ENCODE peak calls at places on chromosomes 11 and 22, in ten cellular contexts. One of them, this sample, is unnamed.
A peak's percentile ranks its signal among the peaks of the same experiment; 100 is the strongest.

GRCh38 chr11:73939096-73939495 is 11.7 kb upstream of the DNAJB13 start:
- DNase-seq in prostate gland: no peak
- DNase-seq in HCT116: no peak
- DNase-seq in sigmoid colon: no peak
- DNase-seq in K562: no peak
- DNase-seq in breast epithelium: no peak
- DNase-seq in SK-N-SH: no peak
- DNase-seq in GM23338: no peak
- DNase-seq in Panc1: no peak
- DNase-seq in transverse colon: no peak
- DNase-seq in this sample: no peak

GRCh38 chr11:12289667-12290476 is 87.5 kb upstream of the PARVA start:
- DNase-seq in transverse colon: no peak
- DNase-seq in prostate gland: peak; percentile 3
- DNase-seq in Panc1: no peak
- DNase-seq in sigmoid colon: no peak
- DNase-seq in GM23338: no peak
- DNase-seq in breast epithelium: no peak
- DNase-seq in K562: peak; percentile 17
- DNase-seq in SK-N-SH: peak; percentile 5
- DNase-seq in HCT116: no peak
- DNase-seq in this sample: peak; percentile 14

GRCh38 chr11:19079643-19080440 is 19.3 kb upstream of the MRGPRX2 start:
- DNase-seq in HCT116: peak; percentile 47
- DNase-seq in SK-N-SH: no peak
- DNase-seq in sigmoid colon: no peak
- DNase-seq in prostate gland: peak; percentile 77
- DNase-seq in GM23338: no peak
- DNase-seq in K562: no peak
- DNase-seq in transverse colon: no peak
- DNase-seq in Panc1: no peak
- DNase-seq in breast epithelium: no peak
- DNase-seq in this sample: no peak

GRCh38 chr22:17788528-17789378 is 14.5 kb upstream of the BID start:
- DNase-seq in K562: peak; percentile 65
- DNase-seq in Panc1: no peak
- DNase-seq in breast epithelium: no peak
- DNase-seq in HCT116: no peak
- DNase-seq in prostate gland: no peak
- DNase-seq in SK-N-SH: no peak
- DNase-seq in GM23338: peak; percentile 44
- DNase-seq in sigmoid colon: no peak
- DNase-seq in transverse colon: no peak
- DNase-seq in this sample: no peak

GRCh38 chr11:35267504-35267903 is 128.5 kb downstream of the CD44 start:
- DNase-seq in transverse colon: no peak
- DNase-seq in SK-N-SH: no peak
- DNase-seq in breast epithelium: no peak
- DNase-seq in sigmoid colon: no peak
- DNase-seq in GM23338: no peak
- DNase-seq in prostate gland: no peak
- DNase-seq in HCT116: no peak
- DNase-seq in K562: no peak
- DNase-seq in Panc1: no peak
- DNase-seq in this sample: no peak

GRCh38 chr11:19352072-19352735 is 111.5 kb upstream of the E2F8 start:
- DNase-seq in HCT116: no peak
- DNase-seq in SK-N-SH: no peak
- DNase-seq in sigmoid colon: no peak
- DNase-seq in breast epithelium: no peak
- DNase-seq in K562: no peak
- DNase-seq in Panc1: no peak
- DNase-seq in GM23338: no peak
- DNase-seq in transverse colon: no peak
- DNase-seq in prostate gland: no peak
- DNase-seq in this sample: no peak

GRCh38 chr11:34158661-34159060 is 53.2 kb downstream of the NAT10 start:
- DNase-seq in sigmoid colon: no peak
- DNase-seq in transverse colon: no peak
- DNase-seq in breast epithelium: no peak
- DNase-seq in K562: no peak
- DNase-seq in GM23338: no peak
- DNase-seq in prostate gland: no peak
- DNase-seq in Panc1: no peak
- DNase-seq in SK-N-SH: no peak
- DNase-seq in HCT116: no peak
- DNase-seq in this sample: no peak

GRCh38 chr11:63939351-63939920 is 634 bp downstream of the NAA40 start:
- DNase-seq in prostate gland: no peak
- DNase-seq in HCT116: no peak
- DNase-seq in sigmoid colon: no peak
- DNase-seq in GM23338: peak; percentile 62
- DNase-seq in K562: no peak
- DNase-seq in transverse colon: peak; percentile 26
- DNase-seq in SK-N-SH: no peak
- DNase-seq in breast epithelium: no peak
- DNase-seq in Panc1: no peak
- DNase-seq in this sample: no peak

GRCh38 chr11:27471588-27472397 is 797 bp downstream of the LGR4 start:
- DNase-seq in transverse colon: peak; percentile 54
- DNase-seq in SK-N-SH: peak; percentile 81
- DNase-seq in K562: peak; percentile 44
- DNase-seq in sigmoid colon: peak; percentile 71
- DNase-seq in prostate gland: peak; percentile 35
- DNase-seq in Panc1: no peak
- DNase-seq in HCT116: no peak
- DNase-seq in breast epithelium: peak; percentile 52
- DNase-seq in GM23338: peak; percentile 58
- DNase-seq in this sample: no peak

GRCh38 chr22:22214819-22215329 is 29.7 kb upstream of the VPREB1 start:
- DNase-seq in GM23338: no peak
- DNase-seq in transverse colon: no peak
- DNase-seq in SK-N-SH: no peak
- DNase-seq in prostate gland: no peak
- DNase-seq in K562: no peak
- DNase-seq in Panc1: no peak
- DNase-seq in breast epithelium: no peak
- DNase-seq in sigmoid colon: no peak
- DNase-seq in HCT116: no peak
- DNase-seq in this sample: no peak

GRCh38 chr22:17590586-17590985 is 27.3 kb downstream of the SLC25A18 start:
- DNase-seq in prostate gland: no peak
- DNase-seq in K562: no peak
- DNase-seq in SK-N-SH: no peak
- DNase-seq in transverse colon: no peak
- DNase-seq in sigmoid colon: no peak
- DNase-seq in GM23338: no peak
- DNase-seq in Panc1: no peak
- DNase-seq in breast epithelium: peak; percentile 14
- DNase-seq in HCT116: no peak
- DNase-seq in this sample: no peak

GRCh38 chr22:37739000-37739399 is 42.2 kb downstream of the TRIOBP start:
- DNase-seq in prostate gland: no peak
- DNase-seq in breast epithelium: no peak
- DNase-seq in HCT116: no peak
- DNase-seq in transverse colon: no peak
- DNase-seq in Panc1: no peak
- DNase-seq in K562: no peak
- DNase-seq in SK-N-SH: no peak
- DNase-seq in sigmoid colon: peak; percentile 93
- DNase-seq in GM23338: no peak
- DNase-seq in this sample: no peak

GRCh38 chr22:34620832-34621231 is 445.1 kb upstream of the ISX start:
- DNase-seq in prostate gland: no peak
- DNase-seq in GM23338: no peak
- DNase-seq in Panc1: no peak
- DNase-seq in HCT116: no peak
- DNase-seq in K562: no peak
- DNase-seq in sigmoid colon: no peak
- DNase-seq in breast epithelium: no peak
- DNase-seq in SK-N-SH: no peak
- DNase-seq in transverse colon: no peak
- DNase-seq in this sample: no peak

GRCh38 chr11:127890026-127890611 is 697.2 kb downstream of the ETS1 start:
- DNase-seq in sigmoid colon: no peak
- DNase-seq in breast epithelium: no peak
- DNase-seq in HCT116: no peak
- DNase-seq in transverse colon: no peak
- DNase-seq in prostate gland: no peak
- DNase-seq in GM23338: no peak
- DNase-seq in Panc1: no peak
- DNase-seq in K562: no peak
- DNase-seq in SK-N-SH: no peak
- DNase-seq in this sample: no peak

GRCh38 chr11:30445056-30445455 is 122.2 kb downstream of the ARL14EP start:
- DNase-seq in transverse colon: no peak
- DNase-seq in Panc1: no peak
- DNase-seq in prostate gland: no peak
- DNase-seq in K562: no peak
- DNase-seq in sigmoid colon: no peak
- DNase-seq in GM23338: peak; percentile 71
- DNase-seq in SK-N-SH: no peak
- DNase-seq in HCT116: no peak
- DNase-seq in breast epithelium: no peak
- DNase-seq in this sample: no peak

GRCh38 chr11:72141066-72141465 is 5.5 kb downstream of the FOLR3 start:
- DNase-seq in K562: no peak
- DNase-seq in Panc1: no peak
- DNase-seq in breast epithelium: no peak
- DNase-seq in transverse colon: no peak
- DNase-seq in HCT116: no peak
- DNase-seq in GM23338: no peak
- DNase-seq in sigmoid colon: no peak
- DNase-seq in SK-N-SH: no peak
- DNase-seq in prostate gland: no peak
- DNase-seq in this sample: no peak

DNA sequence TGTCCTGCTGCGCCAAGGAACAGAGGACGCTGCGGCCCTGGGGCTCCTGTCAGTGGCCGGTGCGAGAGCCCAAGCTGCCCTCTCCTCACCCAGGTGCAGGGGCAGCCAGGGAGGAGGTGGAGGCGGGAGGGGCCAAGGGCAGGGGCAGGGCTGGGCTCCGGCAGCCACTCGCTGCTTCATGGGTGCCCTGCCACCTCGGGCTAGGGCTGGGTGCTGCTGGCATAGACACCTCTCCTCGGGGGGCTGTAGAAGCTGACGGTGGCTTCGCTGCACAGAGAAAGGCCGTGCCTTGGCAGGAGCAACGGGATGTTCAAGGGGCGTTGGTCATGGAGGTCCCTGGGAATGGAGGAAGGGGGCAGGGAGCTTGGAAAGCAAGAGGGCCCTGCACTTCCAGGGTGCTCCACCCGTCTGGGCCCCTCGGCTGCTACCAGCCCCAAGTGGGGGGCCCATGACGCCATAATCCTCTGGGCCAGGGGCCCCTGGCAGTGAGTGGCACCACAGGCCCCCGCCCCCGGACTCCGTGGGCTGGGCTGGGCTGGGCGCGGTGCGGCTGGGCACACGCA is 1.6 kb upstream of the TBX1 start:
- DNase-seq in SK-N-SH: no peak
- DNase-seq in HCT116: no peak
- DNase-seq in transverse colon: no peak
- DNase-seq in breast epithelium: no peak
- DNase-seq in K562: no peak
- DNase-seq in prostate gland: no peak
- DNase-seq in sigmoid colon: no peak
- DNase-seq in Panc1: no peak
- DNase-seq in GM23338: peak; percentile 29
- DNase-seq in this sample: no peak
- TF ChIP-seq POLR2AphosphoS5 in SK-N-SH: no peak
- TF ChIP-seq POLR2AphosphoS5 in HCT116: no peak
- TF ChIP-seq POLR2AphosphoS5 in transverse colon: no peak
- TF ChIP-seq POLR2AphosphoS5 in breast epithelium: no peak
- TF ChIP-seq POLR2AphosphoS5 in K562: no peak
- TF ChIP-seq POLR2AphosphoS5 in prostate gland: no peak
- TF ChIP-seq POLR2AphosphoS5 in sigmoid colon: no peak
- TF ChIP-seq POLR2AphosphoS5 in Panc1: no peak
- TF ChIP-seq POLR2AphosphoS5 in GM23338: no peak
- TF ChIP-seq POLR2AphosphoS5 in this sample: no peak

GRCh38 chr11:122137081-122137793 is 21.2 kb upstream of the BLID start:
- DNase-seq in transverse colon: no peak
- DNase-seq in breast epithelium: no peak
- DNase-seq in GM23338: no peak
- DNase-seq in HCT116: peak; percentile 79
- DNase-seq in K562: no peak
- DNase-seq in sigmoid colon: no peak
- DNase-seq in prostate gland: no peak
- DNase-seq in SK-N-SH: no peak
- DNase-seq in Panc1: no peak
- DNase-seq in this sample: no peak
- H3K27ac ChIP-seq in transverse colon: peak overlapping the region; percentile 29
- H3K27ac ChIP-seq in breast epithelium: no peak overlapping the region
- H3K27ac ChIP-seq in GM23338: no peak overlapping the region
- H3K27ac ChIP-seq in HCT116: peak overlapping the region; percentile 95
- H3K27ac ChIP-seq in K562: no peak overlapping the region
- H3K27ac ChIP-seq in sigmoid colon: no peak overlapping the region
- H3K27ac ChIP-seq in prostate gland: no peak overlapping the region
- H3K27ac ChIP-seq in SK-N-SH: peak overlapping the region; percentile 98
- H3K27ac ChIP-seq in Panc1: peak overlapping the region; percentile 75
- H3K27ac ChIP-seq in this sample: no peak overlapping the region

GRCh38 chr11:116774661-116775060 is 1.9 kb upstream of the BUD13 start:
- DNase-seq in sigmoid colon: no peak
- DNase-seq in K562: no peak
- DNase-seq in transverse colon: no peak
- DNase-seq in SK-N-SH: no peak
- DNase-seq in HCT116: no peak
- DNase-seq in prostate gland: no peak
- DNase-seq in breast epithelium: no peak
- DNase-seq in GM23338: peak; percentile 2
- DNase-seq in Panc1: no peak
- DNase-seq in this sample: no peak
- TF ChIP-seq POLR2AphosphoS5 in sigmoid colon: no peak
- TF ChIP-seq POLR2AphosphoS5 in K562: no peak
- TF ChIP-seq POLR2AphosphoS5 in transverse colon: no peak
- TF ChIP-seq POLR2AphosphoS5 in SK-N-SH: no peak
- TF ChIP-seq POLR2AphosphoS5 in HCT116: no peak
- TF ChIP-seq POLR2AphosphoS5 in prostate gland: no peak
- TF ChIP-seq POLR2AphosphoS5 in breast epithelium: no peak
- TF ChIP-seq POLR2AphosphoS5 in GM23338: no peak
- TF ChIP-seq POLR2AphosphoS5 in Panc1: no peak
- TF ChIP-seq POLR2AphosphoS5 in this sample: no peak

DNA sequence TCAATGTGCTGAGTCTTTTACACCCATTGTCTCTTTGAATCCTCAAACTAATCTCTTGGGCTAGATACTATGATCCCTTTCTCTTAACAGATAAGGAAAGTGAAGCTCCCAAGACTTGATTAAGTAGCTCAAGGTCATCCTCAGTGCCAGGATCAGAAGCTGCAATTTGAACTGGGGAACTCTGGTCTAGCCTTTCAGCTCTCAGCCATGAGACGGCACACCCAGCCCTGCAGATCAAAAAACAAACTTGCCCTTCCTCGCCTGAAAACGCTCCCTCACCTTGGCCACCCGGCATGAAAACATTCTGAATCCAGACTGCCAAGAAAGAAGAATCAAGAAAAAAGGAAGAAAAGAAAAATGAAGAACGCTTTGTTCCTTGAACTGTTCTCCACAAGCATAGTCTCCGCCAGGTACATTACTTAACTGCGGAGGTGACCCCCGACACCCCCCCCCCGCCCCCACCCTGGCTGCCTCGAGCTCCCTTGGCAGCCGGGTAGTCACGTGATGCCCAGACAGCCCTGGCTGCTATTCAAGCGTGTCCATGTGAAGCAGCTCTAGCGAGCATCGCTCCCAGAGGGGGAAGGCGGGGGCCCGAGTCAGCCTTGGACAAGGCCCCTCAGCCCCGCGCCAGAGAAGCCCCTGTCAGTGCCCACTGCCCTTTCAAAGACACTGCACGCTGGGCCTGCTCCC is 451.2 kb downstream of the MIAT start:
- DNase-seq in sigmoid colon: peak; percentile 93
- DNase-seq in SK-N-SH: peak; percentile 69
- DNase-seq in transverse colon: peak; percentile 32
- DNase-seq in breast epithelium: peak; percentile 60
- DNase-seq in prostate gland: no peak
- DNase-seq in GM23338: no peak
- DNase-seq in HCT116: no peak
- DNase-seq in K562: no peak
- DNase-seq in Panc1: no peak
- DNase-seq in this sample: no peak
- H3K27ac ChIP-seq in sigmoid colon: peak overlapping the region; percentile 74
- H3K27ac ChIP-seq in SK-N-SH: no peak overlapping the region
- H3K27ac ChIP-seq in transverse colon: peak overlapping the region; percentile 66
- H3K27ac ChIP-seq in breast epithelium: peak overlapping the region; percentile 27
- H3K27ac ChIP-seq in prostate gland: peak overlapping the region; percentile 41
- H3K27ac ChIP-seq in GM23338: no peak overlapping the region
- H3K27ac ChIP-seq in HCT116: no peak overlapping the region
- H3K27ac ChIP-seq in K562: no peak overlapping the region
- H3K27ac ChIP-seq in Panc1: no peak overlapping the region
- H3K27ac ChIP-seq in this sample: no peak overlapping the region